ENCODE peak calls at places on chromosomes 2 and 18, in ten cellular contexts. X is tibial nerve, R is nephron progenitor cell, E is pancreas, O is activated B cell treated with CpG ODN at 0.5 μM for 24 hours, J is neural crest cell, F is brain microvascular endothelial cell, U is GM06990, N is cardiac muscle cell, L is AG10803. Z is an unnamed sample.

GRCh38 chr2:204892506-204893255 is 347.4 kb downstream of the PARD3B start:
- DNase-seq in X (no peak), R (no peak), E (no peak), O (no peak), J (no peak), F (peak), U (no peak), N (no peak), L (peak), Z (no peak)

GRCh38 chr18:23627325-23627724 is 35.4 kb downstream of the ANKRD29 start:
- DNase-seq in X (no peak), R (no peak), E (no peak), O (no peak), J (no peak), F (peak), U (no peak), N (no peak), L (peak), Z (no peak)

GRCh38 chr2:59726226-59726800 is 827.1 kb downstream of the BCL11A start:
- DNase-seq in X (no peak), R (no peak), E (no peak), O (no peak), J (no peak), F (no peak), U (no peak), N (no peak), L (no peak), Z (no peak)

GRCh38 chr2:28602136-28602660 is 106.3 kb downstream of the PLB1 start:
- DNase-seq in X (no peak), R (no peak), E (no peak), O (no peak), J (no peak), F (no peak), U (no peak), N (no peak), L (no peak), Z (no peak)

GRCh38 chr18:37484893-37485834 is 80.4 kb downstream of the CELF4 start:
- DNase-seq in X (no peak), R (peak), E (peak), O (no peak), J (peak), F (no peak), U (no peak), N (peak), L (peak), Z (peak)

GRCh38 chr2:196712867-196713266 is 73.4 kb downstream of the CCDC150 start:
- DNase-seq in X (no peak), R (no peak), E (no peak), O (no peak), J (no peak), F (no peak), U (no peak), N (no peak), L (no peak), Z (no peak)

GRCh38 chr2:127050803-127051115 is 56.2 kb downstream of the BIN1 start:
- DNase-seq in X (no peak), R (no peak), E (no peak), O (peak), J (no peak), F (no peak), U (no peak), N (no peak), L (no peak), Z (no peak)

GRCh38 chr2:22375094-22375493 is 1009.9 kb upstream of the KLHL29 start:
- DNase-seq in X (no peak), R (no peak), E (no peak), O (no peak), J (no peak), F (no peak), U (no peak), N (no peak), L (no peak), Z (no peak)

GRCh38 chr2:138602166-138602460 is 100.5 kb downstream of the SPOPL start:
- DNase-seq in X (no peak), R (no peak), E (no peak), O (no peak), J (no peak), F (no peak), U (no peak), N (no peak), L (no peak), Z (no peak)

GRCh38 chr2:10355471-10356458 is 53.1 kb downstream of the HPCAL1 start:
- DNase-seq in X (no peak), R (peak), E (no peak), O (no peak), J (no peak), F (no peak), U (no peak), N (no peak), L (no peak), Z (no peak)

DNA sequence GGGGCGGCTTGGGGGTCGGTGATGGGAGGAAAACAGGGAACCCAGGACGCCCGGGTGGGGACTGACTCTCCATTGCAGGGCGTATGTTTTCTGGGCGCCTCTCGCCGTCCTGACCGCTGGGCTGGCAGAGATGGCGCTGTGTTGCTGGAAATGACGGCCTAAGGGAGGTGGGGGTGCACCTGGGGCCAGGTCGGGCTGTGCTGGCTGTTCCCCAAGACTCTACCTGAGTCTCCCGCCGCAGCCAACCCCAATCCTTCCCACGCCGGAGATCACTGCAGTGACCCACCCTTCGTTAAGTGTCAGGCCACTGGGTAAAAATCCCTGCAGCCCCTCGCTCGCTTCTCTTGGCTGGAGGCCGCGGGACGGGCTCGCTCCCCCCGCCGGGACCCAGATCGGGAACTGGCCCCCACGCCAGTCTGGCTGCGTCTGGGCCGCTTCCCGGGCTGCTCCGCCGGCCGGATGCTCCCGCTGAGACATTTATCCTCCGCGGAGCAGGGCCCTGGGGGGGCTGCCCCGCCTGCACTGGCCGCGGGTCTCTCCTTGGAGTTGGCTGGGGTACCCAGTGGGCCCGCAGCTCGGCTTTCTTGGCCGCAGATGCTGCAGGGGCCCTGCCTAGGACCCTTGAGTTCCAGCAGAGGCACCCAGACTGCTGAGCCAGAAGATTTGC is 7.8 kb upstream of the ARMC9 start:
- DNase-seq in X (no peak), R (peak), E (peak), O (no peak), J (no peak), F (peak), U (no peak), N (no peak), L (peak), Z (no peak)
- TF ChIP-seq CTCF in X (no peak), R (no peak), E (no peak), O (no peak), J (no peak), F (peak), U (no peak), N (peak), L (no peak), Z (no peak)

GRCh38 chr2:151616760-151617339 is 117.4 kb downstream of the NEB start:
- DNase-seq in X (no peak), R (no peak), E (no peak), O (no peak), J (no peak), F (no peak), U (no peak), N (no peak), L (no peak), Z (no peak)

GRCh38 chr2:151611351-151611750 is 122.9 kb downstream of the NEB start:
- DNase-seq in X (no peak), R (no peak), E (no peak), O (no peak), J (no peak), F (no peak), U (no peak), N (no peak), L (no peak), Z (no peak)

GRCh38 chr2:151614159-151614558 is 120.1 kb downstream of the NEB start:
- DNase-seq in X (no peak), R (no peak), E (no peak), O (no peak), J (no peak), F (no peak), U (no peak), N (no peak), L (no peak), Z (no peak)

GRCh38 chr2:151619337-151619989 is 114.8 kb downstream of the NEB start:
- DNase-seq in X (no peak), R (peak), E (no peak), O (no peak), J (no peak), F (peak), U (no peak), N (no peak), L (no peak), Z (no peak)

GRCh38 chr2:151614606-151615306 is 119.5 kb downstream of the NEB start:
- DNase-seq in X (no peak), R (no peak), E (no peak), O (no peak), J (no peak), F (no peak), U (no peak), N (no peak), L (no peak), Z (no peak)
- TF ChIP-seq CTCF in X (no peak), R (no peak), E (no peak), O (no peak), J (no peak), F (no peak), U (no peak), N (no peak), L (no peak), Z (no peak)

DNA sequence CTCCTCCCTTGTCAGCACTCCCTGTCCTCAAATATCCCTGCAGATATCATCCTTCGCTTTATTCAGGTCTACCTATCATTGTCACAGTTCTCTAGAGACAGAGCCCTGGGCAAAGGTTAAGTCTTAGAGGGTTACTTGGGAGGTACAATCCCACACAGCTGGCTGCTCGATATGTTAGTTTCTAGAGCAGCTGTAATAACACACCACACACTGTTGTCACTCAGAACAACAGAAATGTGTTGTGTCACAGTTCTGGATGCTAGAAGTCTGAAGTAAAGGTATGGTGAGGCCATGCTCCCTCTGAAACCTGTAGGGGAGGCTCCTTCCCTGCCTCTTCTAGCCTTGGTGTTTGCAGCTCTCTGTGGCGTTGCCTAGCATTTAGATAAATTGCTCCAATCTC is 9.9 kb upstream of the RAPGEF4 start:
- DNase-seq in X (no peak), R (no peak), E (no peak), O (no peak), J (no peak), F (no peak), U (no peak), N (no peak), L (no peak), Z (no peak)
- TF ChIP-seq CTCF in X (no peak), R (no peak), E (no peak), O (no peak), J (no peak), F (no peak), U (no peak), N (no peak), L (no peak), Z (no peak)

GRCh38 chr2:132415256-132416079 is 1.1 kb upstream of the GPR39 start:
- DNase-seq in X (peak), R (no peak), E (no peak), O (no peak), J (no peak), F (no peak), U (no peak), N (no peak), L (peak), Z (no peak)

GRCh38 chr2:132412021-132412420 is 4.6 kb upstream of the GPR39 start:
- DNase-seq in X (no peak), R (no peak), E (no peak), O (no peak), J (no peak), F (no peak), U (no peak), N (no peak), L (no peak), Z (no peak)

GRCh38 chr2:132417430-132418035 is 928 bp downstream of the GPR39 start:
- DNase-seq in X (no peak), R (no peak), E (peak), O (no peak), J (no peak), F (no peak), U (no peak), N (no peak), L (no peak), Z (no peak)

GRCh38 chr2:132416996-132417395 is 391 bp downstream of the GPR39 start:
- DNase-seq in X (no peak), R (no peak), E (no peak), O (no peak), J (no peak), F (no peak), U (no peak), N (no peak), L (no peak), Z (no peak)

GRCh38 chr2:132416080-132416911 is at the start of gene GPR39:
- DNase-seq in X (peak), R (peak), E (peak), O (no peak), J (peak), F (peak), U (no peak), N (peak), L (peak), Z (no peak)
- TF ChIP-seq CTCF in X (no peak), R (no peak), E (no peak), O (no peak), J (no peak), F (no peak), U (no peak), N (no peak), L (no peak), Z (no peak)

DNA sequence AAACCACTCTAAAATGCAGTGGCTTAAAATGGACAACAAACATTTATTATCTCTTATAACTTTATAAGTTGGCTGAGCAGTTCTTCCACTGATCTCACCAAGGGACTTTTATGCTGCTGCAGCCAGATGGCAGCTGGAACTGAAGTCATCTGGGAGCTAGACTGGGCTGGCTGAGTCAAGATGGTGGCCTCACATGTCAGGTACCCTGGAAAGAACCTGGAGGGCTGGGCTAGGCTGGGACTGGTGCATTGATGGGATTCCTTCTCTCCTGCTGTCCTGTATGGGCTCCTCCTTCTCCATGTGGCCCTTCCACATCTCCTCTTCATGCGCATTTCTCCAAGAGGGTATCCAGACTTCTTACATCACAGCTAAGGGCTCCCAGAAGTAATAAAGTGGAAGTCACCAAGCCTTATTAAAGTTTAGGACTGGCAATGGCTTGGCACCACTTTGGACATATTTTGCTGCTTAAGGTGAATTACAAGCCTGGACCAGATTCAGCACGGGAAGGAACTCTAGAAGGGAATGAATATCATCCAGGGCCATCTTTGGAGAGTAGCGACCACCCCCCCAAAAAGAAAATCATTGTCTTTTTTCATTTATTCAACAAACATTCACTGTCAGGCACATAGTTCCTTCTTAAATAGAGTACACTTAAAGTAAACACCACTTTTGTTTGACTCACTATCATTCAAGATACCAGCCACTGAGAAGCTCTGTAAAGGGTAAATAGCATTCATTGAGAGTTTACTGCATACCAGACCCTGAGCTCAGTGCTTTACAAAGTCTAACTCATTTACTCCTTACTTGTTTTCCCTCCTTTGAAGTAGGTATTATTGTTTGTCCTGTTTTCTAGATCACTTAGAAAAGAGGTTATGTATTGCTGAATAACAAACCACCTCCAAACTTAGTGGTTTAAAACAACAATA is 138.0 kb downstream of the ZFP36L2 start:
- DNase-seq in X (no peak), R (no peak), E (no peak), O (no peak), J (no peak), F (no peak), U (no peak), N (no peak), L (no peak), Z (no peak)
- TF ChIP-seq CTCF in X (no peak), R (no peak), E (no peak), O (no peak), J (no peak), F (no peak), U (no peak), N (no peak), L (no peak), Z (no peak)

DNA sequence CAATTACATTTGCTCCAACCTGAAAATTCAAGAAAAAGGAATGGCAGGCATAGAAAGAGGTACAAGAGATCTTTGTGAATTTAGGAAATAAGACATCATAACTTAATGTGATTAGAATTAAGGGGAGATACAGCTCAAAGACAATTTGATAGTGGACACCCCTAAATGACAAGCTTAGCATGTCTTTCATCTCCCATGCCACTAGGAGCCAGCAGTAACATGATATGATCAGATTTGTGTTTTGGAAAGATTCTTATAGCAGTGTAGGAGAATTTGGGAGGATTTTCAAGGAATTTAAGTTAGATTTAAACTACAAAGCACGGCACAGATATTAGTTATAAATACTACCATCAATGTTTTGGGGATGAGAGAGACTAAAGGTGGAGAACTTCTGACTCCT is 340.8 kb downstream of the RDH14 start:
- DNase-seq in X (no peak), R (no peak), E (no peak), O (no peak), J (no peak), F (no peak), U (no peak), N (no peak), L (peak), Z (no peak)
- TF ChIP-seq CTCF in X (no peak), R (no peak), E (no peak), O (no peak), J (no peak), F (peak), U (no peak), N (peak), L (peak), Z (no peak)